ENCODE peak calls at places on chromosomes 6 and 20, in ten cellular contexts. One of them, this sample, is unnamed.

GRCh38 chr20:19786311-19786710 is 28.3 kb downstream of the RIN2 start:
- DNase-seq in lower leg skin: no peak
- DNase-seq in left ventricle myocardium inferior: peak; percentile 59
- DNase-seq in sigmoid colon: peak; percentile 63
- DNase-seq in IMR-90: peak; percentile 92
- DNase-seq in dorsolateral prefrontal cortex: no peak
- DNase-seq in astrocyte of the spinal cord: peak; percentile 97
- DNase-seq in RWPE1: peak; percentile 51
- DNase-seq in heart right ventricle: peak; percentile 75
- DNase-seq in WTC11: peak; percentile 27
- DNase-seq in this sample: no peak

GRCh38 chr6:159540883-159541282 is 152.2 kb downstream of the SOD2 start:
- DNase-seq in IMR-90: no peak
- DNase-seq in astrocyte of the spinal cord: no peak
- DNase-seq in heart right ventricle: no peak
- DNase-seq in WTC11: no peak
- DNase-seq in sigmoid colon: no peak
- DNase-seq in left ventricle myocardium inferior: no peak
- DNase-seq in RWPE1: no peak
- DNase-seq in lower leg skin: no peak
- DNase-seq in dorsolateral prefrontal cortex: no peak
- DNase-seq in this sample: no peak

GRCh38 chr6:104326173-104327001 is 533.3 kb downstream of the HACE1 start:
- DNase-seq in RWPE1: no peak
- DNase-seq in left ventricle myocardium inferior: no peak
- DNase-seq in heart right ventricle: no peak
- DNase-seq in WTC11: no peak
- DNase-seq in IMR-90: no peak
- DNase-seq in lower leg skin: no peak
- DNase-seq in sigmoid colon: no peak
- DNase-seq in astrocyte of the spinal cord: peak; percentile 25
- DNase-seq in dorsolateral prefrontal cortex: no peak
- DNase-seq in this sample: no peak

GRCh38 chr20:3679749-3680700 is 1.8 kb downstream of the ADAM33 start:
- DNase-seq in RWPE1: no peak
- DNase-seq in left ventricle myocardium inferior: peak; percentile 56
- DNase-seq in astrocyte of the spinal cord: peak; percentile 78
- DNase-seq in dorsolateral prefrontal cortex: no peak
- DNase-seq in IMR-90: peak; percentile 48
- DNase-seq in heart right ventricle: no peak
- DNase-seq in lower leg skin: peak; percentile 93
- DNase-seq in WTC11: peak; percentile 42
- DNase-seq in sigmoid colon: peak; percentile 94
- DNase-seq in this sample: no peak

GRCh38 chr6:75402296-75402695 is 91.3 kb downstream of the FILIP1 start:
- DNase-seq in heart right ventricle: peak; percentile 47
- DNase-seq in astrocyte of the spinal cord: peak; percentile 83
- DNase-seq in lower leg skin: no peak
- DNase-seq in left ventricle myocardium inferior: peak; percentile 25
- DNase-seq in dorsolateral prefrontal cortex: no peak
- DNase-seq in IMR-90: peak; percentile 86
- DNase-seq in sigmoid colon: no peak
- DNase-seq in RWPE1: no peak
- DNase-seq in WTC11: no peak
- DNase-seq in this sample: no peak

GRCh38 chr6:17583811-17584210 is 16.3 kb upstream of the FAM8A1 start:
- DNase-seq in left ventricle myocardium inferior: no peak
- DNase-seq in IMR-90: peak; percentile 59
- DNase-seq in sigmoid colon: peak; percentile 65
- DNase-seq in lower leg skin: no peak
- DNase-seq in dorsolateral prefrontal cortex: no peak
- DNase-seq in heart right ventricle: no peak
- DNase-seq in RWPE1: no peak
- DNase-seq in WTC11: no peak
- DNase-seq in astrocyte of the spinal cord: no peak
- DNase-seq in this sample: no peak

GRCh38 chr6:13730704-13731103 is 19.1 kb upstream of the RANBP9 start:
- DNase-seq in dorsolateral prefrontal cortex: no peak
- DNase-seq in heart right ventricle: no peak
- DNase-seq in IMR-90: no peak
- DNase-seq in astrocyte of the spinal cord: no peak
- DNase-seq in RWPE1: no peak
- DNase-seq in WTC11: no peak
- DNase-seq in left ventricle myocardium inferior: no peak
- DNase-seq in lower leg skin: no peak
- DNase-seq in sigmoid colon: no peak
- DNase-seq in this sample: no peak

GRCh38 chr6:38510205-38510604 is 129.5 kb downstream of the BTBD9 start:
- DNase-seq in RWPE1: no peak
- DNase-seq in IMR-90: peak; percentile 73
- DNase-seq in left ventricle myocardium inferior: no peak
- DNase-seq in sigmoid colon: no peak
- DNase-seq in dorsolateral prefrontal cortex: no peak
- DNase-seq in lower leg skin: no peak
- DNase-seq in heart right ventricle: no peak
- DNase-seq in astrocyte of the spinal cord: peak; percentile 62
- DNase-seq in WTC11: no peak
- DNase-seq in this sample: no peak

GRCh38 chr6:45371924-45372582 is 5.7 kb downstream of the SUPT3H start:
- DNase-seq in sigmoid colon: no peak
- DNase-seq in dorsolateral prefrontal cortex: no peak
- DNase-seq in IMR-90: peak; percentile 37
- DNase-seq in heart right ventricle: no peak
- DNase-seq in astrocyte of the spinal cord: no peak
- DNase-seq in left ventricle myocardium inferior: no peak
- DNase-seq in WTC11: no peak
- DNase-seq in RWPE1: no peak
- DNase-seq in lower leg skin: no peak
- DNase-seq in this sample: no peak

GRCh38 chr6:1609662-1610496 is at the start of gene FOXC1:
- DNase-seq in IMR-90: peak; percentile 94
- DNase-seq in sigmoid colon: peak; percentile 86
- DNase-seq in heart right ventricle: peak; percentile 92
- DNase-seq in left ventricle myocardium inferior: peak; percentile 88
- DNase-seq in WTC11: peak; percentile 76
- DNase-seq in lower leg skin: peak; percentile 96
- DNase-seq in RWPE1: peak; percentile 96
- DNase-seq in dorsolateral prefrontal cortex: peak; percentile 26
- DNase-seq in astrocyte of the spinal cord: peak; percentile 96
- DNase-seq in this sample: peak; percentile 57

GRCh38 chr6:1767481-1768246 is 157.9 kb downstream of the FOXC1 start:
- DNase-seq in heart right ventricle: peak; percentile 49
- DNase-seq in sigmoid colon: no peak
- DNase-seq in lower leg skin: no peak
- DNase-seq in dorsolateral prefrontal cortex: no peak
- DNase-seq in WTC11: no peak
- DNase-seq in RWPE1: no peak
- DNase-seq in left ventricle myocardium inferior: peak; percentile 56
- DNase-seq in IMR-90: peak; percentile 46
- DNase-seq in astrocyte of the spinal cord: no peak
- DNase-seq in this sample: no peak

GRCh38 chr6:63923139-63923739 is 287.6 kb downstream of the PHF3 start:
- DNase-seq in left ventricle myocardium inferior: no peak
- DNase-seq in RWPE1: peak; percentile 28
- DNase-seq in dorsolateral prefrontal cortex: no peak
- DNase-seq in heart right ventricle: no peak
- DNase-seq in astrocyte of the spinal cord: peak; percentile 40
- DNase-seq in lower leg skin: no peak
- DNase-seq in WTC11: no peak
- DNase-seq in IMR-90: peak; percentile 51
- DNase-seq in sigmoid colon: no peak
- DNase-seq in this sample: no peak

GRCh38 chr6:25601797-25602679 is 50.0 kb upstream of the SCGN start:
- DNase-seq in sigmoid colon: no peak
- DNase-seq in dorsolateral prefrontal cortex: no peak
- DNase-seq in IMR-90: peak; percentile 67
- DNase-seq in left ventricle myocardium inferior: no peak
- DNase-seq in WTC11: no peak
- DNase-seq in astrocyte of the spinal cord: peak; percentile 66
- DNase-seq in RWPE1: peak; percentile 36
- DNase-seq in lower leg skin: no peak
- DNase-seq in heart right ventricle: no peak
- DNase-seq in this sample: no peak

GRCh38 chr20:47063808-47064207 is 169.2 kb downstream of the EYA2 start:
- DNase-seq in WTC11: no peak
- DNase-seq in lower leg skin: no peak
- DNase-seq in astrocyte of the spinal cord: no peak
- DNase-seq in IMR-90: no peak
- DNase-seq in dorsolateral prefrontal cortex: no peak
- DNase-seq in left ventricle myocardium inferior: no peak
- DNase-seq in heart right ventricle: no peak
- DNase-seq in RWPE1: no peak
- DNase-seq in sigmoid colon: no peak
- DNase-seq in this sample: no peak
- TF ChIP-seq CTCF in WTC11: no peak
- TF ChIP-seq CTCF in lower leg skin: no peak
- TF ChIP-seq CTCF in astrocyte of the spinal cord: no peak
- TF ChIP-seq CTCF in IMR-90: no peak
- TF ChIP-seq CTCF in dorsolateral prefrontal cortex: no peak
- TF ChIP-seq CTCF in left ventricle myocardium inferior: no peak
- TF ChIP-seq CTCF in heart right ventricle: no peak
- TF ChIP-seq CTCF in RWPE1: no peak
- TF ChIP-seq CTCF in sigmoid colon: no peak
- TF ChIP-seq CTCF in this sample: no peak

GRCh38 chr6:162178666-162179065 is 548.9 kb downstream of the PRKN start:
- DNase-seq in RWPE1: no peak
- DNase-seq in sigmoid colon: no peak
- DNase-seq in WTC11: no peak
- DNase-seq in left ventricle myocardium inferior: no peak
- DNase-seq in dorsolateral prefrontal cortex: no peak
- DNase-seq in astrocyte of the spinal cord: no peak
- DNase-seq in lower leg skin: no peak
- DNase-seq in IMR-90: no peak
- DNase-seq in heart right ventricle: no peak
- DNase-seq in this sample: no peak

GRCh38 chr6:162178266-162178665 is 549.3 kb downstream of the PRKN start:
- DNase-seq in lower leg skin: no peak
- DNase-seq in WTC11: no peak
- DNase-seq in dorsolateral prefrontal cortex: no peak
- DNase-seq in heart right ventricle: no peak
- DNase-seq in left ventricle myocardium inferior: no peak
- DNase-seq in IMR-90: no peak
- DNase-seq in sigmoid colon: no peak
- DNase-seq in astrocyte of the spinal cord: no peak
- DNase-seq in RWPE1: no peak
- DNase-seq in this sample: no peak

GRCh38 chr6:162181741-162182401 is 545.7 kb downstream of the PRKN start:
- DNase-seq in heart right ventricle: no peak
- DNase-seq in astrocyte of the spinal cord: peak; percentile 49
- DNase-seq in dorsolateral prefrontal cortex: no peak
- DNase-seq in sigmoid colon: no peak
- DNase-seq in left ventricle myocardium inferior: no peak
- DNase-seq in RWPE1: peak; percentile 29
- DNase-seq in IMR-90: no peak
- DNase-seq in lower leg skin: no peak
- DNase-seq in WTC11: no peak
- DNase-seq in this sample: no peak

GRCh38 chr6:162179196-162179951 is 548.2 kb downstream of the PRKN start:
- DNase-seq in WTC11: no peak
- DNase-seq in astrocyte of the spinal cord: no peak
- DNase-seq in IMR-90: no peak
- DNase-seq in lower leg skin: no peak
- DNase-seq in sigmoid colon: no peak
- DNase-seq in left ventricle myocardium inferior: no peak
- DNase-seq in dorsolateral prefrontal cortex: no peak
- DNase-seq in RWPE1: no peak
- DNase-seq in heart right ventricle: no peak
- DNase-seq in this sample: no peak

GRCh38 chr6:162177733-162178132 is 549.8 kb downstream of the PRKN start:
- DNase-seq in lower leg skin: no peak
- DNase-seq in sigmoid colon: no peak
- DNase-seq in RWPE1: no peak
- DNase-seq in dorsolateral prefrontal cortex: peak; percentile 57
- DNase-seq in astrocyte of the spinal cord: peak; percentile 41
- DNase-seq in left ventricle myocardium inferior: no peak
- DNase-seq in IMR-90: no peak
- DNase-seq in WTC11: peak; percentile 17
- DNase-seq in heart right ventricle: peak; percentile 47
- DNase-seq in this sample: no peak
- TF ChIP-seq CTCF in lower leg skin: no peak
- TF ChIP-seq CTCF in sigmoid colon: no peak
- TF ChIP-seq CTCF in RWPE1: no peak
- TF ChIP-seq CTCF in dorsolateral prefrontal cortex: peak; percentile 69
- TF ChIP-seq CTCF in astrocyte of the spinal cord: peak; percentile 46
- TF ChIP-seq CTCF in left ventricle myocardium inferior: peak; percentile 62
- TF ChIP-seq CTCF in IMR-90: no peak
- TF ChIP-seq CTCF in WTC11: no peak
- TF ChIP-seq CTCF in heart right ventricle: peak; percentile 30
- TF ChIP-seq CTCF in this sample: no peak

GRCh38 chr20:48905322-48905647 is 16.2 kb upstream of the ARFGEF2 start:
- DNase-seq in heart right ventricle: no peak
- DNase-seq in RWPE1: no peak
- DNase-seq in sigmoid colon: no peak
- DNase-seq in IMR-90: no peak
- DNase-seq in lower leg skin: no peak
- DNase-seq in astrocyte of the spinal cord: no peak
- DNase-seq in left ventricle myocardium inferior: no peak
- DNase-seq in WTC11: no peak
- DNase-seq in dorsolateral prefrontal cortex: no peak
- DNase-seq in this sample: no peak

GRCh38 chr20:48904566-48905321 is 16.8 kb upstream of the ARFGEF2 start:
- DNase-seq in sigmoid colon: no peak
- DNase-seq in astrocyte of the spinal cord: peak; percentile 72
- DNase-seq in heart right ventricle: peak; percentile 56
- DNase-seq in left ventricle myocardium inferior: peak; percentile 37
- DNase-seq in dorsolateral prefrontal cortex: peak; percentile 40
- DNase-seq in RWPE1: peak; percentile 86
- DNase-seq in lower leg skin: peak; percentile 88
- DNase-seq in WTC11: peak; percentile 70
- DNase-seq in IMR-90: peak; percentile 60
- DNase-seq in this sample: no peak

GRCh38 chr20:48901326-48901725 is 20.2 kb upstream of the ARFGEF2 start:
- DNase-seq in heart right ventricle: no peak
- DNase-seq in lower leg skin: no peak
- DNase-seq in sigmoid colon: no peak
- DNase-seq in dorsolateral prefrontal cortex: no peak
- DNase-seq in left ventricle myocardium inferior: no peak
- DNase-seq in IMR-90: no peak
- DNase-seq in astrocyte of the spinal cord: no peak
- DNase-seq in WTC11: no peak
- DNase-seq in RWPE1: no peak
- DNase-seq in this sample: no peak

GRCh38 chr20:48906221-48906877 is 15.2 kb upstream of the ARFGEF2 start:
- DNase-seq in sigmoid colon: no peak
- DNase-seq in RWPE1: no peak
- DNase-seq in left ventricle myocardium inferior: no peak
- DNase-seq in astrocyte of the spinal cord: no peak
- DNase-seq in dorsolateral prefrontal cortex: no peak
- DNase-seq in heart right ventricle: no peak
- DNase-seq in WTC11: no peak
- DNase-seq in lower leg skin: peak; percentile 66
- DNase-seq in IMR-90: no peak
- DNase-seq in this sample: no peak

GRCh38 chr20:48903705-48904104 is 17.8 kb upstream of the ARFGEF2 start:
- DNase-seq in left ventricle myocardium inferior: no peak
- DNase-seq in lower leg skin: peak; percentile 81
- DNase-seq in heart right ventricle: no peak
- DNase-seq in RWPE1: no peak
- DNase-seq in sigmoid colon: no peak
- DNase-seq in IMR-90: no peak
- DNase-seq in dorsolateral prefrontal cortex: no peak
- DNase-seq in WTC11: no peak
- DNase-seq in astrocyte of the spinal cord: no peak
- DNase-seq in this sample: no peak
- TF ChIP-seq CTCF in left ventricle myocardium inferior: no peak
- TF ChIP-seq CTCF in lower leg skin: no peak
- TF ChIP-seq CTCF in heart right ventricle: no peak
- TF ChIP-seq CTCF in RWPE1: no peak
- TF ChIP-seq CTCF in sigmoid colon: no peak
- TF ChIP-seq CTCF in IMR-90: no peak
- TF ChIP-seq CTCF in dorsolateral prefrontal cortex: no peak
- TF ChIP-seq CTCF in WTC11: no peak
- TF ChIP-seq CTCF in astrocyte of the spinal cord: no peak
- TF ChIP-seq CTCF in this sample: no peak

GRCh38 chr6:35415065-35415880 is 36.9 kb upstream of the FANCE start:
- DNase-seq in IMR-90: peak; percentile 96
- DNase-seq in heart right ventricle: peak; percentile 78
- DNase-seq in lower leg skin: no peak
- DNase-seq in astrocyte of the spinal cord: peak; percentile 94
- DNase-seq in sigmoid colon: peak; percentile 92
- DNase-seq in WTC11: peak; percentile 64
- DNase-seq in dorsolateral prefrontal cortex: peak; percentile 83
- DNase-seq in left ventricle myocardium inferior: peak; percentile 65
- DNase-seq in RWPE1: peak; percentile 42
- DNase-seq in this sample: no peak
- TF ChIP-seq CTCF in IMR-90: peak; percentile 78
- TF ChIP-seq CTCF in heart right ventricle: peak; percentile 57
- TF ChIP-seq CTCF in lower leg skin: no peak
- TF ChIP-seq CTCF in astrocyte of the spinal cord: peak; percentile 77
- TF ChIP-seq CTCF in sigmoid colon: peak; percentile 63
- TF ChIP-seq CTCF in WTC11: no peak
- TF ChIP-seq CTCF in dorsolateral prefrontal cortex: peak; percentile 90
- TF ChIP-seq CTCF in left ventricle myocardium inferior: peak; percentile 70
- TF ChIP-seq CTCF in RWPE1: peak; percentile 15
- TF ChIP-seq CTCF in this sample: no peak